ENCODE peak calls at places on chromosomes 2 and 18, in five cellular contexts. U is HFFc6, Q is neural progenitor cell, N is amniotic epithelial cell, S is T1000. K is an unnamed sample.

GRCh38 chr2:158134655-158135054 is 33.0 kb downstream of the UPP2 start:
- DNase-seq in U (no peak), N (no peak), S (no peak), Q (no peak), K (no peak)

GRCh38 chr2:29865512-29865911 is 55.9 kb downstream of the ALK start:
- DNase-seq in U (no peak), S (no peak), Q (no peak), N (no peak), K (no peak)

GRCh38 chr2:188813315-188813714 is 160.9 kb upstream of the COL3A1 start:
- DNase-seq in N (peak; percentile 76), Q (no peak), U (peak; percentile 30), S (no peak), K (no peak)

GRCh38 chr18:24016643-24017042 is 2.1 kb downstream of the TTC39C start:
- DNase-seq in U (no peak), N (no peak), Q (no peak), S (no peak), K (no peak)

GRCh38 chr2:85997016-85997970 is 108.4 kb downstream of the POLR1A start:
- DNase-seq in S (no peak), U (peak; percentile 27), N (no peak), Q (no peak), K (no peak)

GRCh38 chr2:24228470-24228869 is 53.6 kb downstream of the FAM228A start:
- DNase-seq in N (peak; percentile 8), U (peak; percentile 13), Q (no peak), S (no peak), K (no peak)

GRCh38 chr18:21722687-21723086 is 17.9 kb upstream of the MIB1 start:
- DNase-seq in Q (no peak), N (no peak), U (no peak), S (no peak), K (no peak)

GRCh38 chr2:81645750-81646301 is 1341.3 kb upstream of the LRRTM1 start:
- DNase-seq in N (no peak), Q (no peak), S (no peak), U (no peak), K (no peak)

GRCh38 chr18:58495202-58495601 is 133.7 kb downstream of the ALPK2 start:
- DNase-seq in S (no peak), U (no peak), Q (no peak), N (no peak), K (no peak)

GRCh38 chr2:221530653-221531037 is 41.5 kb downstream of the EPHA4 start:
- DNase-seq in Q (no peak), S (no peak), N (no peak), U (no peak), K (no peak)